ENCODE peak calls at places on chromosome 11, in eight cellular contexts. P, L, W, E, T, V, J and M are unnamed samples.

GRCh38 chr11:24437123-24437522 is 59.7 kb upstream of the LUZP2 start:
- DNase-seq in P (no peak), L (no peak), W (no peak), E (no peak), T (no peak), V (no peak), J (no peak), M (no peak)

GRCh38 chr11:18282626-18283025 is 16.6 kb downstream of the SAA1 start:
- DNase-seq in P (no peak), L (no peak), W (no peak), E (no peak), T (no peak), V (no peak), J (no peak), M (no peak)

GRCh38 chr11:121466063-121466794 is 13.5 kb upstream of the SORL1-AS1 start:
- DNase-seq in P (peak), L (no peak), W (peak), E (peak), T (peak), V (peak), J (peak), M (peak)

GRCh38 chr11:98732947-98733346 is 287.8 kb upstream of the CNTN5 start:
- DNase-seq in P (no peak), L (no peak), W (no peak), E (no peak), T (no peak), V (no peak), J (no peak), M (no peak)

GRCh38 chr11:18192988-18193387 is 20.4 kb downstream of the MRGPRX4 start:
- DNase-seq in P (no peak), L (no peak), W (no peak), E (no peak), T (no peak), V (no peak), J (no peak), M (no peak)

GRCh38 chr11:128761339-128761738 is 67.5 kb downstream of the FLI1 start:
- DNase-seq in P (no peak), L (no peak), W (no peak), E (no peak), T (no peak), V (no peak), J (no peak), M (no peak)

GRCh38 chr11:117221775-117222517 is 9.9 kb downstream of the PCSK7 start:
- DNase-seq in P (peak), L (no peak), W (no peak), E (peak), T (no peak), V (peak), J (no peak), M (peak)

GRCh38 chr11:126834149-126834548 is 166.4 kb downstream of the KIRREL3 start:
- DNase-seq in P (peak), L (no peak), W (no peak), E (peak), T (no peak), V (peak), J (no peak), M (peak)

GRCh38 chr11:64967376-64967775 is 4.5 kb downstream of the MAJIN start:
- DNase-seq in P (no peak), L (no peak), W (no peak), E (no peak), T (no peak), V (no peak), J (no peak), M (no peak)

GRCh38 chr11:78414321-78415051 is 3.1 kb downstream of the GAB2 start:
- DNase-seq in P (peak), L (peak), W (peak), E (peak), T (no peak), V (peak), J (no peak), M (peak)

GRCh38 chr11:94732617-94733292 is 35.4 kb upstream of the AMOTL1 start:
- DNase-seq in P (peak), L (no peak), W (no peak), E (peak), T (no peak), V (peak), J (no peak), M (peak)

GRCh38 chr11:68213135-68213515 is at the start of gene KMT5B:
- DNase-seq in P (no peak), L (peak), W (no peak), E (peak), T (no peak), V (no peak), J (peak), M (peak)

GRCh38 chr11:33553486-33553885 is 147.1 kb downstream of the C11orf91 start:
- DNase-seq in P (no peak), L (no peak), W (no peak), E (no peak), T (no peak), V (peak), J (no peak), M (peak)

GRCh38 chr11:76277298-76278175 is 71.2 kb upstream of the WNT11 start:
- DNase-seq in P (no peak), L (no peak), W (no peak), E (no peak), T (no peak), V (no peak), J (no peak), M (no peak)

GRCh38 chr11:13486926-13487660 is 8.7 kb downstream of the PTH start:
- DNase-seq in P (peak), L (peak), W (no peak), E (no peak), T (peak), V (no peak), J (peak), M (peak)

GRCh38 chr11:69295995-69296889 is 2.3 kb downstream of the MYEOV start:
- DNase-seq in P (peak), L (peak), W (no peak), E (peak), T (no peak), V (peak), J (no peak), M (peak)

GRCh38 chr11:113994077-113994954 is 19.4 kb downstream of the HTR3A start:
- DNase-seq in P (peak), L (peak), W (peak), E (peak), T (peak), V (peak), J (peak), M (no peak)

GRCh38 chr11:67379061-67380058 is 6.0 kb upstream of the CLCF1 start:
- DNase-seq in P (peak), L (no peak), W (no peak), E (no peak), T (no peak), V (peak), J (no peak), M (peak)

GRCh38 chr11:660681-661444 is 23.8 kb downstream of the DRD4 start:
- DNase-seq in P (no peak), L (no peak), W (peak), E (no peak), T (no peak), V (no peak), J (no peak), M (no peak)

GRCh38 chr11:72591785-72592490 is 82.3 kb downstream of the PDE2A start:
- DNase-seq in P (no peak), L (peak), W (peak), E (no peak), T (peak), V (no peak), J (peak), M (no peak)

GRCh38 chr11:18144243-18144642 is 11.9 kb downstream of the MRGPRX3 start:
- DNase-seq in P (peak), L (no peak), W (no peak), E (no peak), T (no peak), V (peak), J (no peak), M (peak)

GRCh38 chr11:44939673-44940072 is 11.0 kb downstream of the TP53I11 start:
- DNase-seq in P (peak), L (no peak), W (no peak), E (no peak), T (peak), V (peak), J (no peak), M (peak)

GRCh38 chr11:32008879-32009548 is 81.9 kb upstream of the RCN1 start:
- DNase-seq in P (no peak), L (no peak), W (no peak), E (no peak), T (no peak), V (no peak), J (no peak), M (no peak)

GRCh38 chr11:93591247-93591898 is 48.2 kb upstream of the SMCO4 start:
- DNase-seq in P (peak), L (no peak), W (no peak), E (peak), T (no peak), V (peak), J (no peak), M (peak)

GRCh38 chr11:86440305-86440716 is 65.6 kb downstream of the CCDC81 start:
- DNase-seq in P (peak), L (no peak), W (no peak), E (peak), T (no peak), V (peak), J (no peak), M (peak)

GRCh38 chr11:120410622-120411380 is 74.6 kb downstream of the ARHGEF12 start:
- DNase-seq in P (no peak), L (no peak), W (no peak), E (no peak), T (no peak), V (no peak), J (no peak), M (no peak)

GRCh38 chr11:65435981-65436411 is 13.4 kb downstream of the NEAT1 start:
- DNase-seq in P (peak), L (peak), W (no peak), E (peak), T (no peak), V (no peak), J (no peak), M (peak)

GRCh38 chr11:72005347-72006260 is 6.9 kb downstream of the IL18BP start:
- DNase-seq in P (no peak), L (no peak), W (no peak), E (no peak), T (no peak), V (no peak), J (no peak), M (no peak)

GRCh38 chr11:20647976-20648565 is 21.3 kb upstream of the NELL1 start:
- DNase-seq in P (peak), L (peak), W (peak), E (peak), T (peak), V (peak), J (peak), M (peak)

GRCh38 chr11:1749020-1749758 is 1.2 kb downstream of the IFITM10 start:
- DNase-seq in P (peak), L (no peak), W (peak), E (no peak), T (no peak), V (peak), J (no peak), M (peak)

GRCh38 chr11:114563077-114563476 is 3.4 kb upstream of the NXPE1 start:
- DNase-seq in P (peak), L (no peak), W (no peak), E (no peak), T (no peak), V (peak), J (no peak), M (peak)

GRCh38 chr11:64071849-64072248 is 36.1 kb downstream of the FLRT1 start:
- DNase-seq in P (no peak), L (no peak), W (no peak), E (no peak), T (peak), V (no peak), J (no peak), M (no peak)

GRCh38 chr11:118619444-118620205 is 12.2 kb downstream of the PHLDB1 start:
- DNase-seq in P (peak), L (no peak), W (peak), E (peak), T (no peak), V (peak), J (no peak), M (peak)